ENCODE peak calls at places on chromosomes 5 and 9, in seven cellular contexts. One of them, this sample, is unnamed. For H3K4me1, the result is how much of the 10 kb centered on the place peaks cover.

GRCh38 chr9:115673599-115673998 is 480.0 kb upstream of the PAPPA start:
- DNase-seq in HCT116: no peak
- DNase-seq in uterus: no peak
- DNase-seq in A549: peak
- DNase-seq in ovary: no peak
- DNase-seq in spleen: no peak
- DNase-seq in IMR-90: peak
- DNase-seq in this sample: no peak

GRCh38 chr5:74639538-74640449 is 734 bp downstream of the ENC1 start:
- DNase-seq in HCT116: no peak
- DNase-seq in uterus: no peak
- DNase-seq in A549: peak
- DNase-seq in ovary: peak
- DNase-seq in spleen: no peak
- DNase-seq in IMR-90: peak
- DNase-seq in this sample: peak

GRCh38 chr9:16258708-16259107 is 611.8 kb downstream of the BNC2 start:
- DNase-seq in HCT116: no peak
- DNase-seq in uterus: no peak
- DNase-seq in A549: no peak
- DNase-seq in ovary: no peak
- DNase-seq in spleen: no peak
- DNase-seq in IMR-90: no peak
- DNase-seq in this sample: no peak

GRCh38 chr5:146772881-146773440 is 105.6 kb downstream of the PPP2R2B start:
- DNase-seq in HCT116: no peak
- DNase-seq in uterus: no peak
- DNase-seq in A549: no peak
- DNase-seq in ovary: no peak
- DNase-seq in spleen: no peak
- DNase-seq in IMR-90: no peak
- DNase-seq in this sample: no peak

GRCh38 chr9:16642421-16643109 is 227.9 kb downstream of the BNC2 start:
- DNase-seq in HCT116: no peak
- DNase-seq in uterus: no peak
- DNase-seq in A549: no peak
- DNase-seq in ovary: no peak
- DNase-seq in spleen: no peak
- DNase-seq in IMR-90: peak
- DNase-seq in this sample: no peak

GRCh38 chr5:34811691-34812090 is 27.3 kb upstream of the TTC23L start:
- DNase-seq in HCT116: no peak
- DNase-seq in uterus: no peak
- DNase-seq in A549: no peak
- DNase-seq in ovary: no peak
- DNase-seq in spleen: no peak
- DNase-seq in IMR-90: no peak
- DNase-seq in this sample: no peak

GRCh38 chr9:99490736-99491135 is 268.7 kb downstream of the SEC61B start:
- DNase-seq in HCT116: no peak
- DNase-seq in uterus: no peak
- DNase-seq in A549: no peak
- DNase-seq in ovary: no peak
- DNase-seq in spleen: no peak
- DNase-seq in IMR-90: peak
- DNase-seq in this sample: no peak

GRCh38 chr5:139711067-139711851 is 63.1 kb downstream of the CXXC5 start:
- DNase-seq in HCT116: no peak
- DNase-seq in uterus: no peak
- DNase-seq in A549: peak
- DNase-seq in ovary: peak
- DNase-seq in spleen: peak
- DNase-seq in IMR-90: peak
- DNase-seq in this sample: no peak

GRCh38 chr5:142404046-142404477 is 79.2 kb upstream of the SPRY4 start:
- DNase-seq in HCT116: no peak
- DNase-seq in uterus: no peak
- DNase-seq in A549: no peak
- DNase-seq in ovary: no peak
- DNase-seq in spleen: no peak
- DNase-seq in IMR-90: peak
- DNase-seq in this sample: no peak

GRCh38 chr9:21102311-21102710 is 24.6 kb upstream of the IFNB1 start:
- DNase-seq in HCT116: no peak
- DNase-seq in uterus: no peak
- DNase-seq in A549: no peak
- DNase-seq in ovary: no peak
- DNase-seq in spleen: no peak
- DNase-seq in IMR-90: peak
- DNase-seq in this sample: no peak

GRCh38 chr5:98110791-98111190 is 662.7 kb upstream of the RGMB start:
- DNase-seq in HCT116: no peak
- DNase-seq in uterus: no peak
- DNase-seq in A549: no peak
- DNase-seq in ovary: no peak
- DNase-seq in spleen: no peak
- DNase-seq in IMR-90: peak
- DNase-seq in this sample: no peak

GRCh38 chr5:175738595-175739133 is 80.8 kb downstream of the HRH2 start:
- DNase-seq in HCT116: no peak
- DNase-seq in uterus: no peak
- DNase-seq in A549: no peak
- DNase-seq in ovary: no peak
- DNase-seq in spleen: no peak
- DNase-seq in IMR-90: no peak
- DNase-seq in this sample: no peak

GRCh38 chr9:125701351-125701750 is 5.7 kb downstream of the MAPKAP1 start:
- DNase-seq in HCT116: no peak
- DNase-seq in uterus: no peak
- DNase-seq in A549: no peak
- DNase-seq in ovary: no peak
- DNase-seq in spleen: no peak
- DNase-seq in IMR-90: peak
- DNase-seq in this sample: no peak

GRCh38 chr9:125703662-125704061 is 3.3 kb downstream of the MAPKAP1 start:
- DNase-seq in HCT116: no peak
- DNase-seq in uterus: no peak
- DNase-seq in A549: no peak
- DNase-seq in ovary: no peak
- DNase-seq in spleen: no peak
- DNase-seq in IMR-90: no peak
- DNase-seq in this sample: no peak

GRCh38 chr9:125705893-125706292 is 1.1 kb downstream of the MAPKAP1 start:
- DNase-seq in HCT116: no peak
- DNase-seq in uterus: no peak
- DNase-seq in A549: no peak
- DNase-seq in ovary: no peak
- DNase-seq in spleen: no peak
- DNase-seq in IMR-90: no peak
- DNase-seq in this sample: no peak

GRCh38 chr9:125706661-125707539 is at the start of gene MAPKAP1:
- DNase-seq in HCT116: peak
- DNase-seq in uterus: peak
- DNase-seq in A549: peak
- DNase-seq in ovary: peak
- DNase-seq in spleen: peak
- DNase-seq in IMR-90: peak
- DNase-seq in this sample: peak
- TF ChIP-seq POLR2A in HCT116: peak
- TF ChIP-seq POLR2A in uterus: peak
- TF ChIP-seq POLR2A in A549: peak
- TF ChIP-seq POLR2A in ovary: peak
- TF ChIP-seq POLR2A in spleen: no peak
- TF ChIP-seq POLR2A in IMR-90: peak
- TF ChIP-seq POLR2A in this sample: peak

GRCh38 chr9:107193251-107193650 is 89.8 kb upstream of the RAD23B start:
- DNase-seq in HCT116: no peak
- DNase-seq in uterus: no peak
- DNase-seq in A549: no peak
- DNase-seq in ovary: no peak
- DNase-seq in spleen: no peak
- DNase-seq in IMR-90: no peak
- DNase-seq in this sample: no peak

DNA sequence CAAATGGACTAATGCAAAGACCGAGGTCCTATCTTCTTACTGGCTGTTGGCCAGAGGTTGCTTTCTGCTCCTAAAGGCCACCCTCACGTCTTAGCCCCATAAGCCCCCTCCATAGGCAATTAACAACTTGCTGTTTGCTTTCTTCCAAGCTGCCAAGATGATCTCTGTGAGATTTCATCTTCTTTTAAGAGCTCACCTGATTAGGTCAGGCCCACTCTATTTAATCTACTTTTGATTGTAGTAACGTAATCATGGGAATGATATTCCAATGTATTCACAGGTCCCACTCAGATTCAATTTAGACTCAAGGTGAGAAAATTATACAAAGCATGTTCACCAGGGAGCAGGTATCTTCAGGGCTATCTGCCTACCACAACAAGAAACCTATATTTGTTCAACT is 84.4 kb upstream of the RAD23B start:
- DNase-seq in HCT116: no peak
- DNase-seq in uterus: no peak
- DNase-seq in A549: no peak
- DNase-seq in ovary: no peak
- DNase-seq in spleen: no peak
- DNase-seq in IMR-90: no peak
- DNase-seq in this sample: no peak
- H3K4me1 ChIP-seq in HCT116: under half
- H3K4me1 ChIP-seq in uterus: under half
- H3K4me1 ChIP-seq in A549: under half
- H3K4me1 ChIP-seq in ovary: under half
- H3K4me1 ChIP-seq in spleen: under half
- H3K4me1 ChIP-seq in IMR-90: under half
- H3K4me1 ChIP-seq in this sample: under half

GRCh38 chr9:134162926-134163373 is 1.4 kb downstream of the RNU6ATAC start:
- DNase-seq in HCT116: no peak
- DNase-seq in uterus: no peak
- DNase-seq in A549: no peak
- DNase-seq in ovary: no peak
- DNase-seq in spleen: no peak
- DNase-seq in IMR-90: no peak
- DNase-seq in this sample: no peak
- H3K4me3 ChIP-seq in HCT116: no peak
- H3K4me3 ChIP-seq in uterus: no peak
- H3K4me3 ChIP-seq in A549: no peak
- H3K4me3 ChIP-seq in ovary: no peak
- H3K4me3 ChIP-seq in spleen: no peak
- H3K4me3 ChIP-seq in IMR-90: no peak
- H3K4me3 ChIP-seq in this sample: no peak

GRCh38 chr9:129456549-129457324 is 164.2 kb downstream of the C9orf50 start:
- DNase-seq in HCT116: no peak
- DNase-seq in uterus: no peak
- DNase-seq in A549: no peak
- DNase-seq in ovary: no peak
- DNase-seq in spleen: no peak
- DNase-seq in IMR-90: no peak
- DNase-seq in this sample: no peak
- TF ChIP-seq POLR2A in HCT116: no peak
- TF ChIP-seq POLR2A in uterus: no peak
- TF ChIP-seq POLR2A in A549: no peak
- TF ChIP-seq POLR2A in ovary: no peak
- TF ChIP-seq POLR2A in spleen: no peak
- TF ChIP-seq POLR2A in IMR-90: no peak
- TF ChIP-seq POLR2A in this sample: no peak

GRCh38 chr5:16884595-16884994 is 51.5 kb downstream of the MYO10 start:
- DNase-seq in HCT116: no peak
- DNase-seq in uterus: no peak
- DNase-seq in A549: no peak
- DNase-seq in ovary: no peak
- DNase-seq in spleen: no peak
- DNase-seq in IMR-90: no peak
- DNase-seq in this sample: no peak
- H3K4me1 ChIP-seq in HCT116: half or more
- H3K4me1 ChIP-seq in uterus: under half
- H3K4me1 ChIP-seq in A549: half or more
- H3K4me1 ChIP-seq in ovary: under half
- H3K4me1 ChIP-seq in spleen: under half
- H3K4me1 ChIP-seq in IMR-90: under half
- H3K4me1 ChIP-seq in this sample: under half

GRCh38 chr5:88821161-88821560 is 61.8 kb downstream of the MEF2C start:
- DNase-seq in HCT116: no peak
- DNase-seq in uterus: no peak
- DNase-seq in A549: no peak
- DNase-seq in ovary: no peak
- DNase-seq in spleen: no peak
- DNase-seq in IMR-90: no peak
- DNase-seq in this sample: no peak
- H3K4me3 ChIP-seq in HCT116: no peak
- H3K4me3 ChIP-seq in uterus: no peak
- H3K4me3 ChIP-seq in A549: no peak
- H3K4me3 ChIP-seq in ovary: no peak
- H3K4me3 ChIP-seq in spleen: no peak
- H3K4me3 ChIP-seq in IMR-90: no peak
- H3K4me3 ChIP-seq in this sample: no peak

GRCh38 chr9:135501261-135502167 is 1.0 kb downstream of the MRPS2 start:
- DNase-seq in HCT116: no peak
- DNase-seq in uterus: no peak
- DNase-seq in A549: peak
- DNase-seq in ovary: peak
- DNase-seq in spleen: peak
- DNase-seq in IMR-90: no peak
- DNase-seq in this sample: peak
- TF ChIP-seq POLR2A in HCT116: no peak
- TF ChIP-seq POLR2A in uterus: no peak
- TF ChIP-seq POLR2A in A549: no peak
- TF ChIP-seq POLR2A in ovary: no peak
- TF ChIP-seq POLR2A in spleen: no peak
- TF ChIP-seq POLR2A in IMR-90: no peak
- TF ChIP-seq POLR2A in this sample: no peak

GRCh38 chr5:177096162-177097015 is 9.7 kb downstream of the FGFR4 start:
- DNase-seq in HCT116: no peak
- DNase-seq in uterus: no peak
- DNase-seq in A549: no peak
- DNase-seq in ovary: no peak
- DNase-seq in spleen: no peak
- DNase-seq in IMR-90: no peak
- DNase-seq in this sample: no peak
- H3K4me1 ChIP-seq in HCT116: under half
- H3K4me1 ChIP-seq in uterus: under half
- H3K4me1 ChIP-seq in A549: under half
- H3K4me1 ChIP-seq in ovary: under half
- H3K4me1 ChIP-seq in spleen: half or more
- H3K4me1 ChIP-seq in IMR-90: under half
- H3K4me1 ChIP-seq in this sample: under half

GRCh38 chr9:76628155-76628554 is 136.1 kb upstream of the PCA3 start:
- DNase-seq in HCT116: no peak
- DNase-seq in uterus: no peak
- DNase-seq in A549: no peak
- DNase-seq in ovary: no peak
- DNase-seq in spleen: no peak
- DNase-seq in IMR-90: no peak
- DNase-seq in this sample: no peak
- H3K4me3 ChIP-seq in HCT116: no peak
- H3K4me3 ChIP-seq in uterus: no peak
- H3K4me3 ChIP-seq in A549: no peak
- H3K4me3 ChIP-seq in ovary: no peak
- H3K4me3 ChIP-seq in spleen: no peak
- H3K4me3 ChIP-seq in IMR-90: no peak
- H3K4me3 ChIP-seq in this sample: no peak